ENCODE peak calls at places on chromosomes 5 and 9, in ten cellular contexts. J is astrocyte; K is tibial artery; V is CD8-positive, alpha-beta memory T cell; L is heart right ventricle; B is substantia nigra; X is RWPE1; C is breast epithelium; R is brain microvascular endothelial cell; N is AG04450. H is an unnamed sample.
A peak's percentile ranks its signal among the peaks of the same experiment; 100 is the strongest.

GRCh38 chr9:72674961-72675360 is 153.6 kb downstream of the TMC1 start:
- DNase-seq in J (peak; percentile 25), K (no peak), V (no peak), L (no peak), B (no peak), X (no peak), C (no peak), R (no peak), N (no peak), H (no peak)

GRCh38 chr5:103562453-103563157 is at the start of gene NUDT12:
- DNase-seq in J (peak; percentile 68), K (peak; percentile 58), V (peak; percentile 21), L (peak; percentile 67), B (peak; percentile 61), X (peak; percentile 97), C (peak; percentile 57), R (peak; percentile 75), N (peak; percentile 20), H (peak; percentile 48)

GRCh38 chr5:37166197-37166596 is 83.0 kb downstream of the CPLANE1 start:
- DNase-seq in J (no peak), K (no peak), V (no peak), L (no peak), B (no peak), X (no peak), C (no peak), R (no peak), N (no peak), H (no peak)

GRCh38 chr5:28512648-28513047 is 1474.3 kb upstream of the CDH9 start:
- DNase-seq in J (no peak), K (no peak), V (no peak), L (no peak), B (no peak), X (no peak), C (no peak), R (no peak), N (no peak), H (no peak)

GRCh38 chr5:156147251-156147947 is 179.6 kb upstream of the SGCD start:
- DNase-seq in J (peak; percentile 75), K (no peak), V (no peak), L (no peak), B (no peak), X (no peak), C (no peak), R (no peak), N (peak; percentile 37), H (no peak)

GRCh38 chr9:106953166-106953565 is 90.2 kb downstream of the ZNF462 start:
- DNase-seq in J (peak; percentile 84), K (no peak), V (no peak), L (no peak), B (no peak), X (peak; percentile 36), C (no peak), R (peak; percentile 40), N (peak; percentile 43), H (no peak)

GRCh38 chr5:40547994-40548575 is 131.6 kb upstream of the PTGER4 start:
- DNase-seq in J (no peak), K (no peak), V (no peak), L (no peak), B (no peak), X (no peak), C (no peak), R (no peak), N (no peak), H (no peak)

GRCh38 chr5:151223447-151224264 is at the start of gene CCDC69:
- DNase-seq in J (peak; percentile 65), K (peak; percentile 82), V (peak; percentile 47), L (peak; percentile 81), B (peak; percentile 19), X (peak; percentile 80), C (peak; percentile 49), R (peak; percentile 56), N (no peak), H (peak; percentile 52)

GRCh38 chr5:158538506-158539074 is 561.1 kb downstream of the EBF1 start:
- DNase-seq in J (no peak), K (no peak), V (no peak), L (peak; percentile 23), B (no peak), X (no peak), C (no peak), R (no peak), N (no peak), H (no peak)

GRCh38 chr9:27276182-27277030 is 20.5 kb downstream of the EQTN start:
- DNase-seq in J (peak; percentile 32), K (no peak), V (peak; percentile 11), L (peak; percentile 16), B (no peak), X (peak; percentile 44), C (no peak), R (peak; percentile 44), N (peak; percentile 16), H (no peak)

GRCh38 chr9:117535439-117535838 is 120.6 kb upstream of the ASTN2 start:
- DNase-seq in J (no peak), K (no peak), V (no peak), L (no peak), B (no peak), X (no peak), C (no peak), R (no peak), N (no peak), H (no peak)

GRCh38 chr9:9961487-9961886 is 651.3 kb downstream of the PTPRD start:
- DNase-seq in J (no peak), K (no peak), V (no peak), L (no peak), B (no peak), X (no peak), C (no peak), R (peak; percentile 31), N (no peak), H (no peak)

GRCh38 chr9:88741335-88741734 is 206.4 kb downstream of the NXNL2 start:
- DNase-seq in J (no peak), K (no peak), V (no peak), L (no peak), B (no peak), X (peak; percentile 38), C (no peak), R (no peak), N (no peak), H (no peak)

DNA sequence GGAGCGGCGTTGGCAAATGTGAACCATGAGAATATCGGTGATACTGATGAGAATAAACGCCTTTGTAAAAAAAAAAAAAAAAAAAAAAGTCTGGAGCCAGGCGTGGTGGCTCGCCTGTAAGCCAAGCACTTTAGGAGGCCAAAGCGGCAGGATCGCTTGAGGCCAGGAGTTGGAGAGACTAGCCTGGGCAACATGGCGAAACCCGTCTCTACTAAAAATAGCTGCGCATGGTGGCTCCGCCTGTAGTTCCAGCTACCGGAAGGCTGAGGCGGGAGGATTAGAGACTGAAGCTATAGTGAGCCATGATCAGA is 425 bp upstream of the NFX1 start:
- DNase-seq in J (no peak), K (no peak), V (no peak), L (no peak), B (no peak), X (no peak), C (no peak), R (no peak), N (no peak), H (no peak)
- H3K27ac ChIP-seq in J (peak overlapping the region; percentile 100), K (peak overlapping the region; percentile 98), V (peak overlapping the region; percentile 99), L (peak overlapping the region; percentile 95), B (peak overlapping the region; percentile 98), X (peak overlapping the region; percentile 98), C (peak overlapping the region; percentile 100), R (peak overlapping the region; percentile 100), N (peak overlapping the region; percentile 100), H (peak overlapping the region; percentile 97)

GRCh38 chr5:169700611-169701010 is 63.5 kb downstream of the DOCK2 start:
- DNase-seq in J (no peak), K (no peak), V (no peak), L (no peak), B (no peak), X (no peak), C (no peak), R (no peak), N (no peak), H (no peak)

GRCh38 chr5:169697518-169697890 is 60.4 kb downstream of the DOCK2 start:
- DNase-seq in J (no peak), K (no peak), V (no peak), L (no peak), B (no peak), X (no peak), C (no peak), R (no peak), N (no peak), H (no peak)

GRCh38 chr5:169696621-169697517 is 59.8 kb downstream of the DOCK2 start:
- DNase-seq in J (peak; percentile 50), K (no peak), V (no peak), L (no peak), B (no peak), X (peak; percentile 28), C (no peak), R (no peak), N (no peak), H (no peak)

GRCh38 chr5:169695919-169696490 is 58.9 kb downstream of the DOCK2 start:
- DNase-seq in J (peak; percentile 99), K (no peak), V (no peak), L (no peak), B (no peak), X (peak; percentile 99), C (no peak), R (peak; percentile 98), N (peak; percentile 87), H (no peak)

GRCh38 chr5:169697976-169698375 is 60.9 kb downstream of the DOCK2 start:
- DNase-seq in J (no peak), K (no peak), V (no peak), L (no peak), B (no peak), X (no peak), C (no peak), R (no peak), N (no peak), H (no peak)
- H3K27ac ChIP-seq in J (peak overlapping the region; percentile 99), K (no peak overlapping the region), V (no peak overlapping the region), L (no peak overlapping the region), B (no peak overlapping the region), X (peak overlapping the region; percentile 58), C (no peak overlapping the region), R (no peak overlapping the region), N (no peak overlapping the region), H (no peak overlapping the region)

DNA sequence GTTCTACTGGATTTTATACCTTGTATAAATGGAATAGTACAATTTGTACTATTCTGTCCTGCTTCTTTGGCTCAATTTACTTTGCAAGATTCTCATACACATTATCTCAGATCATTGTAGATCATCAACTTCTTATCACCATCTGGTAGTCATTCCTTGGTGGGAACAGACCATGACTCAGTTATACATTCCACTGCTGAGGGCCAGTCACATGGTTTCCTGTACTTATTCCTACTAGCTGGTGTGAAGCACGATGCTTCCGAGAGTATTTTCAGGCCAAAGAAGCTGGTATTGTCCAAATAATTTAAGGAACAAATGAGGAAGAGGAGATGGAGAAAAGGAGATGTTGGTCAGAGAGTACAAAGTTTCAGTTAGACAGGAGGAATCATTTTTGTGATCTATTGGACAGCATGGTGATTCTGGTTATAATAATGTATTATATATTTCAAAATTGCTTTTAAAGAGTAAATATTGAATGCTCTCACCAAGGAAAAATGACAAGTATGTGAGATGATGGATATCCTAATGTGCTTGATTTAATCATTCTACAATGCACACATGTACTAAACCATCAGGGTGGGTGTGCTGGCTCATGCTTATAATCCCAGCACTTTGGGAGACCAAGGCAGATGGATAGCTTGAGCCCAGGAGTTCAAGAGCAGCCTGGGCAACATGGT is 124.1 kb downstream of the SYK start:
- DNase-seq in J (peak; percentile 92), K (no peak), V (no peak), L (no peak), B (no peak), X (peak; percentile 54), C (no peak), R (peak; percentile 97), N (peak; percentile 39), H (no peak)
- H3K27ac ChIP-seq in J (peak overlapping the region; percentile 71), K (no peak overlapping the region), V (no peak overlapping the region), L (no peak overlapping the region), B (no peak overlapping the region), X (no peak overlapping the region), C (no peak overlapping the region), R (peak overlapping the region; percentile 90), N (no peak overlapping the region), H (no peak overlapping the region)

GRCh38 chr5:14869286-14870164 is 2.1 kb downstream of the ANKH start:
- DNase-seq in J (no peak), K (no peak), V (peak; percentile 3), L (no peak), B (no peak), X (no peak), C (no peak), R (no peak), N (no peak), H (no peak)
- H3K27ac ChIP-seq in J (no peak overlapping the region), K (peak overlapping the region; percentile 98), V (peak overlapping the region; percentile 65), L (peak overlapping the region; percentile 83), B (peak overlapping the region; percentile 54), X (no peak overlapping the region), C (peak overlapping the region; percentile 46), R (no peak overlapping the region), N (no peak overlapping the region), H (peak overlapping the region; percentile 84)

H was measured in tibial nerve.